ENCODE peak calls at places on chromosomes 3 and 15, in eight cellular contexts. E, W, Y, X, V, M, H and D are unnamed samples.

GRCh38 chr15:92077353-92078080 is 224.0 kb downstream of the SLCO3A1 start:
- DNase-seq in H (peak; percentile 54), W (peak; percentile 57), M (peak; percentile 63), X (peak; percentile 59), V (peak; percentile 44), E (peak; percentile 74), Y (peak; percentile 59), D (no peak)

GRCh38 chr3:126208618-126209256 is 28.4 kb upstream of the ALDH1L1 start:
- DNase-seq in V (peak; percentile 52), X (peak; percentile 50), E (peak; percentile 41), W (no peak), H (peak; percentile 76), Y (peak; percentile 90), M (peak; percentile 89), D (peak; percentile 55)

GRCh38 chr3:69051796-69052566 is at the start of gene TMF1:
- DNase-seq in H (peak; percentile 98), W (peak; percentile 98), M (peak; percentile 99), V (peak; percentile 98), Y (peak; percentile 98), X (peak; percentile 96), E (peak; percentile 90), D (peak; percentile 93)

GRCh38 chr3:196180346-196180745 is 30.9 kb downstream of the ZDHHC19 start:
- DNase-seq in X (no peak), Y (no peak), V (no peak), H (no peak), W (no peak), E (no peak), M (no peak), D (no peak)

GRCh38 chr3:159169828-159170227 is 368.0 kb downstream of the MFSD1 start:
- DNase-seq in V (peak; percentile 3), W (no peak), E (no peak), X (no peak), H (no peak), Y (peak; percentile 68), M (peak; percentile 53), D (no peak)

GRCh38 chr3:193827039-193827669 is 234.1 kb downstream of the OPA1 start:
- DNase-seq in H (no peak), M (no peak), W (no peak), E (peak; percentile 19), Y (no peak), X (no peak), V (no peak), D (no peak)

GRCh38 chr3:108486910-108487309 is 23.5 kb downstream of the MYH15 start:
- DNase-seq in H (no peak), X (peak; percentile 15), E (peak; percentile 45), W (no peak), V (no peak), M (peak; percentile 71), Y (peak; percentile 61), D (no peak)

GRCh38 chr15:56804908-56805307 is 71.6 kb upstream of the ZNF280D start:
- DNase-seq in Y (no peak), E (no peak), M (peak; percentile 26), W (no peak), V (no peak), X (no peak), H (no peak), D (no peak)

GRCh38 chr15:49301562-49301961 is 121.5 kb upstream of the FGF7 start:
- DNase-seq in V (no peak), Y (peak; percentile 5), E (no peak), M (peak; percentile 50), X (peak; percentile 20), W (no peak), H (no peak), D (no peak)

GRCh38 chr3:94062513-94063404 is at the start of the genes DHFR2 and NSUN3:
- DNase-seq in Y (peak; percentile 96), M (peak; percentile 98), X (peak; percentile 94), V (peak; percentile 98), H (peak; percentile 95), W (peak; percentile 95), E (peak; percentile 75), D (peak; percentile 65)
- H2AFZ ChIP-seq in Y (peak within 1 kb of the TSS; percentile 96), M (peak within 1 kb of the TSS; percentile 90), X (peak within 1 kb of the TSS; percentile 90), V (peak within 1 kb of the TSS; percentile 85), H (peak within 1 kb of the TSS; percentile 34), W (peak within 1 kb of the TSS; percentile 94), E (peak within 1 kb of the TSS; percentile 93), D (peak within 1 kb of the TSS; percentile 96)

GRCh38 chr3:30970183-30970582 is 75.7 kb upstream of the GADL1 start:
- DNase-seq in X (no peak), W (no peak), E (no peak), Y (peak; percentile 20), H (no peak), M (no peak), V (peak; percentile 4), D (no peak)
- H2AFZ ChIP-seq in X (no peak overlapping the region), W (no peak overlapping the region), E (no peak overlapping the region), Y (no peak overlapping the region), H (no peak overlapping the region), M (no peak overlapping the region), V (no peak overlapping the region), D (peak overlapping the region; percentile 32)

DNA sequence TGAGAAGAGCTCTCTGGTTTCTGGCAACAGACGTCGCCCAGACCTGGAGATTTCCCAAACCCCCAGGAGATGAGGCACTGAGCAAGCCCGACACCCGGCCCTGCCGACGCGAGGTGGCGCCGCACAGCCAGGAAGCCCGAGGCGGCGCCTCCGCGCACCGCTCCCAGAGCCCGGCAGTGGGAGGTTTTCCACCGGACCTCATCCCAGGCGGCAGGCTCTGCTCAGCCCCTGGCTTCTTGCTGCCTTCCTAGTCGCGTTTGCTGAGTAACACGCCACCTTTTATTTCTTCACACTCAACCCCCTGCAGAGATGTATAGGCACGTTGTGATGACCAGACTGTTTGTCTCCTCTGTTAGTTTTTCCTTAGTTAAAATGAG is 56.3 kb upstream of the ARRDC4 start:
- DNase-seq in H (peak; percentile 41), V (peak; percentile 34), X (peak; percentile 77), M (peak; percentile 44), E (peak; percentile 79), W (peak; percentile 68), Y (peak; percentile 67), D (no peak)
- H2AFZ ChIP-seq in H (peak overlapping the region; percentile 95), V (no peak overlapping the region), X (peak overlapping the region; percentile 72), M (no peak overlapping the region), E (peak overlapping the region; percentile 37), W (peak overlapping the region; percentile 62), Y (peak overlapping the region; percentile 60), D (peak overlapping the region; percentile 20)

DNA sequence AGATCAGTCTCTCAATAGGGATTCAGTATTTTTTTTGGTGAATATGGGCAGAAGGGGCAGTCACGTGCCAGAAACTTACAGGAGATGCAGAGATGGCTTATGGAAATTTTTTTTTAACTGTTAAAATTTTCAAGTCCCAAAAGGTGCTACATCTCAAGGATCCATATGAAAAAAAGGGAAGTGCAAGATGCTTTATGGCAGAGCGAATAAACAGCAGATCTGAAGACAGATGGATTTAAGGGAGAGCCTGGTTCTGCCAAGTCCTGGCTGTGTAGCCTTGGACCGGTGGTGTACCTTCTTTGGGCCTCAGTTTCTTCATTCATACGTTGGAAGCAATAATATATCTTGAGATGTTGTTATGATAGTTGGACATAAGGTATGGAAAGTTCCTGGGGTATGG is 91.5 kb upstream of the ARRDC4 start:
- DNase-seq in V (no peak), W (no peak), E (no peak), Y (no peak), H (no peak), X (no peak), M (no peak), D (no peak)
- H2AFZ ChIP-seq in V (no peak overlapping the region), W (no peak overlapping the region), E (no peak overlapping the region), Y (no peak overlapping the region), H (no peak overlapping the region), X (no peak overlapping the region), M (no peak overlapping the region), D (no peak overlapping the region)